ENCODE peak calls at places on chromosomes 12 and 14, in six cellular contexts. O is AG09319; K is HCEC 1CT; H is fibroblast of the aortic adventitia; G is stimulated activated CD4-positive, alpha-beta T cell treated with anti-CD3 and anti-CD28 coated beads, TNF-alpha, amount 100 ng/mL, for 24 hours; E is pons. J is an unnamed sample.

GRCh38 chr14:26887842-26888241 is 290.0 kb upstream of the NOVA1 start:
- DNase-seq in H (peak), K (no peak), G (no peak), O (no peak), E (no peak), J (no peak)

GRCh38 chr14:95092723-95093122 is 64.6 kb downstream of the DICER1 start:
- DNase-seq in O (no peak), K (no peak), E (no peak), G (no peak), H (no peak), J (no peak)

GRCh38 chr12:64451687-64452558 is at the start of gene TBK1:
- DNase-seq in H (peak), O (peak), G (peak), E (peak), K (peak), J (peak)

GRCh38 chr14:103739466-103739792 is 23.8 kb downstream of the ZFYVE21 start:
- DNase-seq in K (no peak), O (no peak), G (no peak), E (no peak), H (no peak), J (no peak)

GRCh38 chr14:91381801-91382670 is 35.6 kb downstream of the CCDC88C start:
- DNase-seq in O (no peak), E (no peak), G (no peak), H (no peak), K (no peak), J (no peak)

GRCh38 chr14:89736866-89737265 is 217.7 kb downstream of the EFCAB11 start:
- DNase-seq in H (peak), O (no peak), G (no peak), K (no peak), E (no peak), J (no peak)

GRCh38 chr12:51970904-51971646 is 19.6 kb downstream of the ACVR1B start:
- DNase-seq in O (no peak), G (no peak), E (no peak), K (peak), H (peak), J (peak)

GRCh38 chr12:114869091-114869834 is 185.3 kb upstream of the TBX3 start:
- DNase-seq in E (no peak), K (peak), H (peak), O (peak), G (no peak), J (no peak)

GRCh38 chr14:22380511-22381455 is 208.2 kb downstream of the DAD1 start:
- DNase-seq in K (no peak), G (no peak), H (peak), E (no peak), O (no peak), J (no peak)

J was measured in activated T-helper 9 cell treated with anti-CD3 and anti-CD28 coated beads, Interleukin-2, amount 50 U/mL, for 16 hours.